ENCODE peak calls at places on chromosomes 13 and 19, in ten cellular contexts. K, A, L, D, X, M, E, F, I and U are unnamed samples. For H3K4me1, the result is how much of the 10 kb centered on the place peaks cover.

GRCh38 chr19:36837902-36838783 is at the start of gene ZNF790:
- DNase-seq in I (peak), E (peak), M (peak), F (peak), D (peak), K (peak), A (peak), X (peak), L (peak), U (peak)

GRCh38 chr19:55638864-55639359 is 1.9 kb upstream of the ZNF580 start:
- DNase-seq in F (peak), M (peak), I (peak), L (peak), E (peak), K (peak), A (peak), X (no peak), D (no peak), U (peak)

GRCh38 chr13:73040479-73040878 is 18.3 kb upstream of the KLF5 start:
- DNase-seq in D (no peak), A (no peak), I (no peak), X (no peak), L (no peak), M (no peak), E (no peak), F (no peak), K (no peak), U (no peak)

GRCh38 chr19:13864513-13865242 is 12.3 kb upstream of the NANOS3 start:
- DNase-seq in F (no peak), D (no peak), K (no peak), E (peak), A (no peak), M (no peak), X (no peak), L (peak), I (no peak), U (no peak)

GRCh38 chr13:99313941-99314340 is 6.7 kb upstream of the GPR183 start:
- DNase-seq in X (no peak), D (no peak), E (no peak), L (no peak), F (no peak), K (no peak), I (no peak), M (no peak), A (no peak), U (no peak)

GRCh38 chr19:35433448-35433847 is 14.6 kb upstream of the FFAR2 start:
- DNase-seq in L (no peak), D (no peak), I (no peak), A (no peak), K (no peak), X (no peak), E (no peak), F (no peak), M (no peak), U (no peak)

GRCh38 chr13:25874907-25875306 is 176.9 kb downstream of the SHISA2 start:
- DNase-seq in A (no peak), D (peak), E (no peak), K (no peak), M (no peak), L (no peak), F (peak), I (no peak), X (no peak), U (peak)

GRCh38 chr13:23510544-23510916 is 59.7 kb upstream of the TNFRSF19 start:
- DNase-seq in I (no peak), A (no peak), M (no peak), F (no peak), D (no peak), K (no peak), L (no peak), X (peak), E (no peak), U (no peak)

GRCh38 chr13:30816733-30817132 is 81.4 kb downstream of the ALOX5AP start:
- DNase-seq in D (no peak), F (no peak), I (peak), K (no peak), X (no peak), E (no peak), A (no peak), M (no peak), L (no peak), U (no peak)

GRCh38 chr13:31538067-31539042 is 201.0 kb upstream of the RXFP2 start:
- DNase-seq in I (no peak), D (no peak), F (no peak), K (no peak), A (peak), L (no peak), M (no peak), E (peak), X (peak), U (no peak)

GRCh38 chr19:17441241-17442135 is 7.0 kb downstream of the TMEM221 start:
- DNase-seq in I (peak), X (peak), E (peak), F (no peak), D (peak), M (peak), L (no peak), A (peak), K (no peak), U (no peak)

GRCh38 chr13:20519887-20520286 is 5.8 kb downstream of the CRYL1 start:
- DNase-seq in L (no peak), M (no peak), X (no peak), K (no peak), E (no peak), A (no peak), I (no peak), D (no peak), F (no peak), U (no peak)

GRCh38 chr13:91347212-91347995 is at the start of gene MIR17HG:
- DNase-seq in K (peak), X (peak), F (peak), I (peak), A (peak), E (peak), L (peak), D (peak), M (peak), U (peak)

GRCh38 chr13:21616880-21617279 is 12.9 kb upstream of the MICU2 start:
- DNase-seq in M (no peak), F (no peak), D (no peak), A (peak), X (no peak), K (no peak), E (no peak), I (no peak), L (no peak), U (no peak)

GRCh38 chr13:106867249-106867648 is 299.3 kb upstream of the ARGLU1 start:
- DNase-seq in K (no peak), D (no peak), F (no peak), X (peak), A (peak), M (no peak), E (no peak), L (no peak), I (no peak), U (no peak)

GRCh38 chr19:39046037-39046821 is 13.9 kb upstream of the FBXO27 start:
- DNase-seq in A (no peak), M (no peak), I (peak), E (no peak), K (no peak), F (no peak), X (no peak), D (no peak), L (no peak), U (no peak)
- H3K27ac ChIP-seq in A (no peak), M (no peak), I (no peak), E (no peak), K (no peak), F (no peak), X (no peak), D (no peak), L (no peak), U (no peak)

GRCh38 chr13:51646041-51646670 is 61.9 kb downstream of the WDFY2 start:
- DNase-seq in E (no peak), M (peak), K (no peak), F (no peak), L (no peak), I (peak), A (peak), X (no peak), D (no peak), U (no peak)

GRCh38 chr13:51647067-51647466 is 62.8 kb downstream of the WDFY2 start:
- DNase-seq in D (no peak), K (no peak), I (no peak), L (no peak), M (no peak), E (no peak), X (no peak), A (no peak), F (no peak), U (no peak)

GRCh38 chr13:51644649-51645048 is 60.4 kb downstream of the WDFY2 start:
- DNase-seq in M (no peak), E (no peak), A (no peak), X (peak), F (no peak), K (no peak), I (no peak), D (peak), L (no peak), U (no peak)

GRCh38 chr13:51643882-51644281 is 59.6 kb downstream of the WDFY2 start:
- DNase-seq in E (no peak), L (no peak), A (no peak), X (peak), F (no peak), I (no peak), M (no peak), D (no peak), K (no peak), U (no peak)

DNA sequence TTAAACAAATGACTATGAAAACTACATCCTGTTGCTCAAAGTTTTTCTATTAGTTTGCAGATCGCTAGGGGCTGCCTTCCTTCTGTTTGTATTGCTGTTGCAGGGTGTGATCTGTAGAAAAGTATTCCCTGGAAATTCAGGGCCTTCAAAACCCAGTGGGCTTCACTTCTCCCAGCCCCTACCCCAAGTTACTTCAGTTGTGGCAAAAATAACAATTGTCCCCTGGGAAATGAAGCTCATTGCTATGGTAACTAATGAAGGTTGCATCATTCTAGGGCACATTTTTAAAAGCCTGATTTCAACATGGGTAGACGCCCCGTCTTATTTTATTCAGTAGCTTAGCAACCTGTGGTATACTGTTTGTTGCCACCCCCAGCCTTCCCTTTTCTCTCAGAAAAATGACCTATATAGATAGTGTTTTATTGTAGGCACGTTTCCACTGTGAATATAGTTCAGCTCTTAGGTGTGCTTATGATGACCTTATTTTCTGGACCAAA is 60.9 kb downstream of the WDFY2 start:
- DNase-seq in D (no peak), K (no peak), E (no peak), A (no peak), I (no peak), X (peak), L (no peak), M (no peak), F (no peak), U (peak)
- H3K4me1 ChIP-seq in D (under half), K (under half), E (under half), A (under half), I (under half), X (half or more), L (under half), M (under half), F (under half), U (under half)

GRCh38 chr19:58586131-58586765 is 13.1 kb upstream of the MZF1 start:
- DNase-seq in E (no peak), D (no peak), K (no peak), M (no peak), F (no peak), X (no peak), A (no peak), L (no peak), I (peak), U (no peak)

GRCh38 chr19:58581227-58582141 is 8.3 kb upstream of the MZF1 start:
- DNase-seq in X (peak), D (peak), A (peak), E (peak), F (peak), M (peak), L (peak), I (peak), K (peak), U (peak)

GRCh38 chr19:58585442-58586130 is 12.5 kb upstream of the MZF1 start:
- DNase-seq in D (no peak), F (no peak), K (no peak), X (no peak), E (no peak), L (no peak), A (no peak), M (peak), I (peak), U (no peak)

GRCh38 chr19:58582985-58583384 is 9.8 kb upstream of the MZF1 start:
- DNase-seq in M (peak), E (no peak), K (no peak), F (no peak), L (no peak), A (no peak), X (no peak), D (no peak), I (peak), U (no peak)

GRCh38 chr19:58584498-58585441 is 11.6 kb upstream of the MZF1 start:
- DNase-seq in A (no peak), L (no peak), F (no peak), K (no peak), D (no peak), E (no peak), X (no peak), I (peak), M (peak), U (no peak)
- H3K27ac ChIP-seq in A (no peak), L (no peak), F (no peak), K (no peak), D (no peak), E (peak), X (no peak), I (no peak), M (no peak), U (no peak)

GRCh38 chr13:43293008-43293407 is 269.6 kb downstream of the DNAJC15 start:
- DNase-seq in M (no peak), I (no peak), L (no peak), D (no peak), X (no peak), E (no peak), F (no peak), A (no peak), K (no peak), U (no peak)

GRCh38 chr13:43293561-43293960 is 270.2 kb downstream of the DNAJC15 start:
- DNase-seq in X (no peak), E (no peak), F (no peak), M (no peak), L (no peak), K (no peak), I (no peak), A (no peak), D (no peak), U (no peak)

GRCh38 chr13:43289458-43290255 is 266.3 kb downstream of the DNAJC15 start:
- DNase-seq in A (no peak), I (no peak), D (no peak), K (no peak), F (no peak), X (no peak), L (no peak), M (no peak), E (no peak), U (no peak)

GRCh38 chr13:43293986-43294880 is 270.8 kb downstream of the DNAJC15 start:
- DNase-seq in K (no peak), E (no peak), L (no peak), F (no peak), D (no peak), M (no peak), I (no peak), X (no peak), A (no peak), U (no peak)

GRCh38 chr13:43291289-43292055 is 268.1 kb downstream of the DNAJC15 start:
- DNase-seq in M (no peak), X (no peak), E (no peak), L (no peak), D (no peak), A (no peak), K (no peak), I (no peak), F (no peak), U (no peak)
- H3K4me1 ChIP-seq in M (under half), X (under half), E (under half), L (under half), D (under half), A (under half), K (under half), I (under half), F (under half), U (under half)

GRCh38 chr19:40609561-40610395 is 8.6 kb downstream of the LTBP4 start:
- DNase-seq in X (peak), L (peak), D (peak), F (peak), K (peak), I (peak), A (peak), E (peak), M (peak), U (peak)
- H3K27ac ChIP-seq in X (peak), L (peak), D (peak), F (peak), K (peak), I (no peak), A (no peak), E (no peak), M (no peak), U (peak)

DNA sequence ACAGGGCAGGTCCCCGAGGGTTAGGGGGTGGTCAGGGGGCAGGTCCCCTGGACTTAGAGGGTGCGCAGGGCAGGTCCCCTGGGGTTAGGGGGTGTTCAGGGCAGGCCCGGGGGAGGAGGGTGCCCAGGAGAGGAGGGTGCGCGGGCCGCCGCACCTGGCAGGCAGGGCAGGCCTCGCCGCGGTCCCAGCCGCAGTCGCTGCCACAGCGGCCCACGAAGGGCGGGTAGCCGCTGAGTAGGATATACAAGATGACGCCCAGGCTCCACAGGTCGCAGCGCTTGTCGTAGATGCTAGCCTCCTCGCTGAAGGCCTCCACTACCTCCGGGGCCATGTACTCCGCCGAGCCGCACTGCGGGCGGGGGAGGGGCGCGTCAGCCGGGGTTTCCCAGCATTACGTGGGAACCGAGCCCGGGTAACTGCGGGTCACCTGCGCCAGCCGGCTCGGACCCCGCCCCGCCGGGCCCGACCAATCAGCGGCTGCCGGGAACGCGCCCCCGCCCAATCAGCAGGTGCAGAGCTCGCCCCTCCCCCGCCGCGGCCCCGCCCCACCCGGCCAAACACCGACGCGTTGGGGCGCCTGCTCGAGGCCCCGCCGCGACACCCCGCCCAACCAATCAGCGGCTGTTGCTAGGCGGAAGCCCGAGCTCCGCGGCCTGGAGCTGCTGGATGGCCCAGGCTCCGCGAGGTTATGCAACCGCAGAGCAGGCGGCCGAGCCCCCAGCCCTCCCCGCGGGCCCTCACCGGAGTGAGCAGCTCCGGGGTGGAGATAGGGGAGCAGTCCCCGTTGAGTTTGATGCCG is 9.2 kb downstream of the MKNK2 start:
- DNase-seq in A (peak), X (peak), M (peak), F (peak), L (peak), I (peak), K (peak), D (peak), E (peak), U (peak)
- H3K4me1 ChIP-seq in A (under half), X (under half), M (under half), F (half or more), L (half or more), I (under half), K (half or more), D (half or more), E (under half), U (under half)

GRCh38 chr19:21585491-21585890 is 80.1 kb downstream of the ZNF429 start:
- DNase-seq in D (no peak), K (no peak), I (no peak), F (no peak), A (no peak), L (no peak), M (no peak), X (no peak), E (no peak), U (no peak)

GRCh38 chr19:21587549-21587948 is 82.1 kb downstream of the ZNF429 start:
- DNase-seq in E (no peak), F (no peak), D (no peak), A (no peak), M (no peak), X (no peak), I (no peak), K (no peak), L (peak), U (no peak)

GRCh38 chr19:21586341-21587116 is 81.1 kb downstream of the ZNF429 start:
- DNase-seq in D (peak), K (peak), M (peak), L (peak), F (no peak), E (peak), I (peak), A (peak), X (no peak), U (peak)

GRCh38 chr19:21588202-21588601 is 82.8 kb downstream of the ZNF429 start:
- DNase-seq in E (no peak), X (no peak), L (no peak), M (no peak), A (no peak), D (no peak), F (no peak), I (no peak), K (no peak), U (no peak)

DNA sequence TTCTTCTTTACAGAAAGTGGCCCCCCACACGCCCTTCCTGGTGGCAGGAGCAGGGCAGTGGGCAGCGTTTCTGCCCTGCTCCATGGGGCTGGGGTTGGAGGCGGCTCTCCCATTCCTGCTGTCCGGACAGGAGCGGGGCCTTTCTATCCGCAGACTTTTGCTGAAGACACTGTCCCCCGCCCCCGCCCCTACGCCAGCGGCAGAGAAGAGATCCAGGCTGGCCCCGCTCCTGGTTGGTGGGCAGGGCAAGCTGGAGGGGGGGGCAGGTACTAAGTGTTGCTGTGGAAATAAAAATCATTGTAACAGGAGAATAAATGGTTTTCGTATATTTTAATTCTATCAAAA is 81.7 kb downstream of the ZNF429 start:
- DNase-seq in F (no peak), D (peak), M (no peak), X (no peak), K (peak), L (no peak), A (no peak), E (no peak), I (no peak), U (no peak)
- H3K27ac ChIP-seq in F (no peak), D (no peak), M (no peak), X (no peak), K (peak), L (peak), A (no peak), E (no peak), I (no peak), U (no peak)

GRCh38 chr19:45781282-45782161 is 768 bp downstream of the DMPK start:
- DNase-seq in M (no peak), D (peak), A (no peak), I (no peak), E (no peak), K (peak), F (no peak), X (peak), L (peak), U (no peak)
- H3K4me1 ChIP-seq in M (under half), D (under half), A (under half), I (under half), E (under half), K (under half), F (under half), X (under half), L (under half), U (under half)

GRCh38 chr13:45119469-45119989 is 781 bp upstream of the GTF2F2 start:
- DNase-seq in K (no peak), D (no peak), M (no peak), X (peak), L (no peak), F (peak), E (no peak), A (peak), I (peak), U (peak)
- H3K27ac ChIP-seq in K (peak), D (no peak), M (no peak), X (peak), L (peak), F (peak), E (no peak), A (no peak), I (no peak), U (peak)